ENCODE peak calls at places on chromosome 15, in eight cellular contexts. Z is stomach, B is neural crest cell, T is left ventricle myocardium inferior, D is activated B cell treated with CpG ODN at 0.5 μM for 24 hours, V is mammary epithelial cell, S is IMR-90, A is psoas muscle. R is an unnamed sample.

GRCh38 chr15:66072616-66073361 is 180.8 kb downstream of the MEGF11 start:
- DNase-seq in Z (no peak), B (no peak), T (no peak), D (no peak), V (no peak), S (no peak), A (no peak), R (no peak)

GRCh38 chr15:76012021-76012551 is at the start of gene NRG4:
- DNase-seq in Z (peak), B (no peak), T (no peak), D (no peak), V (peak), S (peak), A (peak), R (no peak)

GRCh38 chr15:88661766-88662556 is 23.1 kb downstream of the ISG20 start:
- DNase-seq in Z (no peak), B (no peak), T (no peak), D (no peak), V (no peak), S (peak), A (no peak), R (no peak)

GRCh38 chr15:35630570-35630969 is 84.6 kb upstream of the DPH6 start:
- DNase-seq in Z (no peak), B (no peak), T (peak), D (no peak), V (peak), S (no peak), A (peak), R (no peak)

GRCh38 chr15:99250001-99250400 is 620 bp upstream of the TTC23 start:
- DNase-seq in Z (no peak), B (no peak), T (no peak), D (no peak), V (no peak), S (no peak), A (no peak), R (no peak)

GRCh38 chr15:87348746-87349145 is 907.8 kb downstream of the NTRK3 start:
- DNase-seq in Z (no peak), B (no peak), T (no peak), D (no peak), V (no peak), S (peak), A (no peak), R (no peak)

GRCh38 chr15:50907866-50908208 is 646 bp upstream of the AP4E1 start:
- DNase-seq in Z (peak), B (no peak), T (no peak), D (no peak), V (peak), S (peak), A (no peak), R (no peak)

GRCh38 chr15:34271493-34271892 is 46.7 kb downstream of the EMC4 start:
- DNase-seq in Z (no peak), B (no peak), T (no peak), D (no peak), V (peak), S (peak), A (no peak), R (no peak)

GRCh38 chr15:63044645-63045437 is 2.3 kb downstream of the TPM1 start:
- DNase-seq in Z (no peak), B (no peak), T (peak), D (no peak), V (peak), S (peak), A (peak), R (no peak)

GRCh38 chr15:62899090-62899493 is 143.5 kb upstream of the TPM1 start:
- DNase-seq in Z (no peak), B (no peak), T (no peak), D (no peak), V (no peak), S (no peak), A (no peak), R (no peak)

GRCh38 chr15:76467136-76467535 is 130.6 kb downstream of the ISL2 start:
- DNase-seq in Z (no peak), B (no peak), T (no peak), D (no peak), V (no peak), S (no peak), A (no peak), R (no peak)

GRCh38 chr15:45027220-45027619 is 4.2 kb downstream of the SORD start:
- DNase-seq in Z (no peak), B (no peak), T (no peak), D (no peak), V (no peak), S (no peak), A (no peak), R (no peak)

GRCh38 chr15:32887090-32887489 is 169.3 kb downstream of the GREM1 start:
- DNase-seq in Z (no peak), B (no peak), T (no peak), D (no peak), V (no peak), S (no peak), A (no peak), R (no peak)

DNA sequence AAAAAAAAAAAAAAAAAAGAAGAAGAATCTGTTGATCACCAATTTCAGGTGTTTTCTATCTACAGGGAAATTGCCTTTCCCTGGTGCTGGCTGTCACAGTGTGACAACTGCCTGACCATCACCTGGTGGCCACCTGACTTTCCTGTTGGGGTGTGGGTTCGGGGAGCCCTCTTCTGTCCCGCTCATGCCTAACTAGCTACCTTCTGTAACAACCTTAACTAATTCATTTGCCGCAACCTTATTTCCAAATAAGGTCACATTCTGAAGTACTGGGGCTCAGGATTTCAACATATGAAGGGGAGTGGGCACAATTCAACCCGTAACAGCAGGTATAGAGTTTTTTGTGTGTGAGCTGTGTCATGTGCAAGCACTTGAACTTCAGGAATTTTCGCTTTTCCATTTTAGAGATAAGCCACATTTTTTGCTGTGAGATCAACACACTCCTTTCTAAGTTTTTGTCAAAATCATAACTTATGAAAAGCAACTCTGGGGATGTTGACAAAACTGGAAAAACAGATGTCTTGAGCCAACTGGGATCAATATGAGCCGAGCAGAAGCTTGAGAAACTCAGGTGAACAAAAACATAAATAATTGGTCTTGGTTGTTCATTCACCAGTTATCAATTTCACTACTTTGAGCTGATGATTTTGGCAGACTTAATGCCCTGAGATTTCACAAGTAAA is 242.0 kb upstream of the RGMA start:
- DNase-seq in Z (no peak), B (no peak), T (no peak), D (no peak), V (no peak), S (no peak), A (no peak), R (no peak)
- TF ChIP-seq CTCF in Z (no peak), B (no peak), T (no peak), D (no peak), V (no peak), S (no peak), A (no peak), R (no peak)

DNA sequence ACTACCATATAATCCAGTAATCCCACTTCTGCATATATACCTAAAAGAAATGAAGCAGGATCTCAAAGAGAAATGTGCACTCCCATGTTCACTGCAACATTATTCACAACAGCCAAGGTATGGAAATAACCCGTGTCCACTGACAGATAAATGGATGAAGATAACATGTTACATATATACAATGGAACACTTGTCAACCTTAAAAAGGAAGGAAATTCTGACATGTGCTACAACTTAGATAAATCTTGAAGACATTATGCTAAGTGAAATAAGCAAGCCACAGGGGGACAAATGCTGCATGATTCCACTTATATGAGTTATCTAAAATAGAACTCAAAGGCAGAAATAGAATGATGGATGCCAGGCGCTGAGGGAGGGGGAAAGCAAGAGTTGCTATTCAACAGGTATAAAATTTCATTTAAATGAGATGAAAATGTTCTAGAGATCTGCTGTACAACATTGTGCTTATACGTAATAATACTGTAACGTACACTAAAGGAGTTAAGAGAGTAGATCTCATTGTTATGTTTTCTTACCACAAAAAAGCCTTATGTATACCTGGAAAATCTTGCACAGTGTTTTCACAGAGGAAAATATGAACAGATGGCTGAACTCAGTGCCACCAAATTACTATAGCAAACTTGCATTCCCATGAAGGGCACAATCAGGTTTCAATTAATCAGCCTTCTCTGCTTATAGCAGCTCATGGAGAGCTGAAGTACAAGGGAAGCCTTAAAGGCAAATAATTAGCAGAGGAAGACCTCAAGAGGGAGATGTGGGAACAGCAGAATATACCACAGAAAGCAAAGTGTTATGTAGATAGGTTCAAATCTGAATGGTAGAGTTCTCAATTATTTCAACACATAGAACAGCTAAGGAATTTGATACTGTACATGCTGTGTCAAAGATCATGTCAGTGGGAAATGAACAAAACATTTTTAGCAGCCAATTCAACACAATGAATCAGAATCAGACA is 8.0 kb upstream of the VPS39 start:
- DNase-seq in Z (no peak), B (no peak), T (no peak), D (no peak), V (no peak), S (no peak), A (no peak), R (no peak)
- TF ChIP-seq CTCF in Z (no peak), B (no peak), T (peak), D (no peak), V (no peak), S (no peak), A (no peak), R (no peak)

DNA sequence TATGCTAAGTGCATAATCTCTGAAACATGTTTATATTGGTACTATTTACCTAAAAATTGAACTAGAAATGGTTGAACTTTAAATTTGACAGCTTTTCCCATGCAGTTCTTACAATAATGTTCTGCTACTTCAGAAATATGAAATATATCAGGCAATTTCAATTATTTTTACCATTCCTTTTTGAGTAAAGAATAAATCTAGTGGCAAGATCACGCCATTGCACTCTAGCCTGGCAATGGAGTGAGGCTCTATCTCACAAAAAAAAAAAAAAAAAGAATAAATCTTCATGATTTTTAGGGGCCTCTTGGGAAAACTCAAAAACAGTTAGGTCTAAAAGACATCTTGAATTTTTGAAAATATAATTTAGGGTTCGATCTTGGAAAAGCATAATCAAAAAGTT is 10.6 kb upstream of the DNAAF4 start:
- DNase-seq in Z (no peak), B (no peak), T (no peak), D (no peak), V (no peak), S (no peak), A (no peak), R (no peak)
- TF ChIP-seq CTCF in Z (no peak), B (peak), T (no peak), D (no peak), V (peak), S (peak), A (peak), R (peak)

GRCh38 chr15:72532991-72533601 is 59.0 kb downstream of the ARIH1 start:
- DNase-seq in Z (no peak), B (no peak), T (no peak), D (no peak), V (no peak), S (no peak), A (no peak), R (no peak)
- TF ChIP-seq CTCF in Z (no peak), B (peak), T (peak), D (no peak), V (peak), S (no peak), A (peak), R (peak)

GRCh38 chr15:79195802-79196201 is 86.7 kb upstream of the ANKRD34C start:
- DNase-seq in Z (no peak), B (no peak), T (no peak), D (no peak), V (no peak), S (no peak), A (no peak), R (no peak)
- TF ChIP-seq CTCF in Z (no peak), B (no peak), T (no peak), D (no peak), V (no peak), S (no peak), A (no peak), R (peak)

GRCh38 chr15:100867476-100867875 is 12.2 kb upstream of the ALDH1A3 start:
- DNase-seq in Z (no peak), B (no peak), T (no peak), D (no peak), V (no peak), S (no peak), A (no peak), R (no peak)

GRCh38 chr15:100873029-100873677 is 6.5 kb upstream of the ALDH1A3 start:
- DNase-seq in Z (peak), B (peak), T (no peak), D (no peak), V (peak), S (peak), A (no peak), R (no peak)

GRCh38 chr15:100863406-100864198 is 16.0 kb upstream of the ALDH1A3 start:
- DNase-seq in Z (peak), B (no peak), T (peak), D (no peak), V (no peak), S (peak), A (peak), R (no peak)

GRCh38 chr15:100866386-100867330 is 13.0 kb upstream of the ALDH1A3 start:
- DNase-seq in Z (no peak), B (no peak), T (no peak), D (no peak), V (no peak), S (peak), A (no peak), R (no peak)

DNA sequence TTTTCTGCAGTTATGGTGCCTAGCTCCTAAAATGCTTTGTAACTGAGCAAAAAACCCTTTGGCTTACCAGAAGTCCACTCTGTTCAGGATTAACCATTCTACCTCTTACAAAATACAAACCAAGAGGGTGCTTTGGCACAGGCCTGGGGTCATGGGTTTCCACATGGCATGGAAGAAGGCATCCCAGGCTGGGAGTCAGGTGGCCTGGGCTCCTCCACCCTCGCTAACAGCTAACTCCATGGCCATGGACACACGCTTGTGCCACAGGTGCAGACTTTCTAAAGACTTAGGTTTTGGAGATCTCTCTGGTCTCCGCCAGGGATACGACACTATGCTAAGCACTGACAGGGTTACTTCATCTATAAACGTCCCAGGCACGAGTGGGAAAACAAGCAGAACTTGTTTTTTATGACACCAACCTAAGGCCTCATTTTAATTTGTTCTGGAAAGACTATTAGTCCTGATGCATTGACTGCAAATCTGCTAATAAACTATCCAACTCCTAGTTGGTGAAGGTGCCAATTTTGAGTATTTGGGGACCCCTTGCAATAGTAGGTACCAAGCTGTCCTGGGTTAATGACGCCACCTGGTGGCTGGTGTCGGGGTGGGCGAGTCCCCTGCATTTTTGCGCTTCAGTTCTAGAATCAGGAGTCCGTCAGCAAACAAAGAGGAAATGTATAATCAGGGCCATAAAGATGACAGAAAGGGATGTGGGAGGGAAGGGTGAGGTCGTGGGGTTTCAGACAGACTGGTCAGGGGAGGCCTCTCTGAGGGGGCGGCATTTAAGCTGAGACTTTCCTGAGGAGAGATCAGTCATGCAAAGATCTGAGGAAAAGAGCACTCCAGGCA is 10.3 kb upstream of the ALDH1A3 start:
- DNase-seq in Z (no peak), B (no peak), T (no peak), D (no peak), V (no peak), S (no peak), A (no peak), R (no peak)
- TF ChIP-seq CTCF in Z (no peak), B (peak), T (no peak), D (no peak), V (peak), S (peak), A (no peak), R (peak)

DNA sequence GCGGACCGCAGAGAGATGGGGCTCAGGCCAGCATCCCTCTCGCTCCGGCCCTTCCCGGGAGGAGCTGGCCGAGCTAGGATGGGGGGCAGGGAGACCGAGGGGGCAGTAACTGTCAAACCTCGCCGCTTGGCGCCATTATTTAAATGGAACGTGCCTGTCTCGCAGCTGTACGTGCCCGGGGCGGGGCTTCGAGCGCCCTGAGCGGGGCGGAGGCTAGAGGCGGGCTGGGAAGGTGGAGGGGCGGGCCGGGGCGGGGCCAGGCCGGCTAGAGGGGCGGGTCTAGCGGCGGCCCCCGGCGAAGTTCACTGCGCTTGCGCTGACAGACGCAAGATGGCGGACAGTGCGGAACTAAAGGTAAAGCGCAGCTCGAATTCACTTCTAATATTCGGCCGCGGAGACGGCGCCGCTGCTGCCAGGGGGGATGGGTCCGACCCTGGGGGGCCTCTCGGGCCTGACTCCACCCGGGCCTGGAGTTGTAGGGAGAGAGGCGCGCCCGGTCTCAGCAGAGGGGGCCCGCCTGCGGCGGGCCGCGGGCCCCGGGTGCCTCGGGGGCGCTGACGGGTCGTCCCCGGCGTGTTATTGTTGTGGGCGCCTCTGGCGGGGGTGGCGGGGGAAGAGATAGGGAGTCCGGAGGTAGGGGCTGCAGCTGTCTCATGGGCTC is at the start of gene PIAS1:
- DNase-seq in Z (peak), B (peak), T (peak), D (peak), V (peak), S (peak), A (peak), R (peak)
- TF ChIP-seq CTCF in Z (no peak), B (no peak), T (no peak), D (no peak), V (no peak), S (no peak), A (no peak), R (no peak)